ENCODE peak calls at places on chromosomes 6 and 20, in ten cellular contexts. H is adrenal gland, A is body of pancreas, M is HepG2, N is stomach, D is K562, R is lower leg skin, U is Peyer's patch, T is IMR-90, L is upper lobe of left lung. P is an unnamed sample.

GRCh38 chr20:47568019-47568418 is 66.3 kb downstream of the NCOA3 start:
- DNase-seq in H (peak), A (peak), M (peak), N (peak), D (no peak), R (no peak), U (no peak), T (peak), L (no peak), P (no peak)

GRCh38 chr6:12361042-12361765 is 71.0 kb downstream of the EDN1 start:
- DNase-seq in H (no peak), A (no peak), M (no peak), N (no peak), D (no peak), R (no peak), U (no peak), T (no peak), L (no peak), P (no peak)

GRCh38 chr6:151067684-151068596 is 171.8 kb upstream of the AKAP12 start:
- DNase-seq in H (peak), A (peak), M (peak), N (peak), D (no peak), R (peak), U (peak), T (peak), L (no peak), P (no peak)

GRCh38 chr6:56573142-56573541 is 69.5 kb downstream of the DST start:
- DNase-seq in H (no peak), A (no peak), M (no peak), N (no peak), D (no peak), R (no peak), U (no peak), T (no peak), L (no peak), P (no peak)

GRCh38 chr6:134936927-134937326 is 13.0 kb downstream of the ALDH8A1 start:
- DNase-seq in H (no peak), A (no peak), M (no peak), N (no peak), D (no peak), R (no peak), U (no peak), T (peak), L (no peak), P (no peak)

GRCh38 chr6:96499781-96500180 is 21.8 kb upstream of the UFL1 start:
- DNase-seq in H (no peak), A (peak), M (no peak), N (no peak), D (no peak), R (no peak), U (no peak), T (no peak), L (no peak), P (no peak)

GRCh38 chr6:5153186-5153585 is 68.0 kb downstream of the PPP1R3G start:
- DNase-seq in H (no peak), A (no peak), M (no peak), N (no peak), D (no peak), R (no peak), U (no peak), T (no peak), L (no peak), P (no peak)

GRCh38 chr6:169791721-169792131 is 40.3 kb downstream of the ERMARD start:
- DNase-seq in H (no peak), A (no peak), M (no peak), N (no peak), D (no peak), R (no peak), U (peak), T (no peak), L (no peak), P (no peak)

GRCh38 chr20:6533321-6533720 is 234.2 kb upstream of the BMP2 start:
- DNase-seq in H (no peak), A (no peak), M (no peak), N (no peak), D (no peak), R (no peak), U (no peak), T (peak), L (no peak), P (no peak)

GRCh38 chr6:94751641-94752329 is 825.5 kb upstream of the MANEA start:
- DNase-seq in H (no peak), A (no peak), M (no peak), N (no peak), D (no peak), R (no peak), U (no peak), T (no peak), L (no peak), P (no peak)

GRCh38 chr6:166462461-166463135 is 79.9 kb upstream of the MPC1 start:
- DNase-seq in H (no peak), A (no peak), M (no peak), N (no peak), D (no peak), R (no peak), U (no peak), T (no peak), L (peak), P (no peak)

GRCh38 chr20:38725959-38726848 is 1.9 kb downstream of the SLC32A1 start:
- DNase-seq in H (no peak), A (peak), M (peak), N (peak), D (peak), R (no peak), U (peak), T (peak), L (peak), P (peak)

GRCh38 chr20:6707231-6707870 is 60.1 kb upstream of the BMP2 start:
- DNase-seq in H (no peak), A (no peak), M (no peak), N (no peak), D (no peak), R (no peak), U (no peak), T (no peak), L (no peak), P (no peak)

GRCh38 chr20:36833275-36834020 is 42.5 kb upstream of the TLDC2 start:
- DNase-seq in H (no peak), A (no peak), M (no peak), N (no peak), D (no peak), R (no peak), U (peak), T (peak), L (no peak), P (no peak)

GRCh38 chr6:167937301-167937700 is 60.2 kb upstream of the KIF25 start:
- DNase-seq in H (no peak), A (no peak), M (no peak), N (no peak), D (no peak), R (no peak), U (no peak), T (no peak), L (no peak), P (no peak)

GRCh38 chr6:91288741-91289140 is 701.9 kb upstream of the MAP3K7 start:
- DNase-seq in H (no peak), A (no peak), M (no peak), N (no peak), D (no peak), R (no peak), U (no peak), T (no peak), L (no peak), P (no peak)

GRCh38 chr6:169452117-169452868 is 198.6 kb upstream of the THBS2 start:
- DNase-seq in H (peak), A (peak), M (no peak), N (peak), D (peak), R (peak), U (peak), T (peak), L (peak), P (no peak)

GRCh38 chr20:10453241-10453640 is 18.1 kb downstream of the SLX4IP start:
- DNase-seq in H (no peak), A (peak), M (no peak), N (no peak), D (no peak), R (no peak), U (peak), T (no peak), L (no peak), P (peak)

GRCh38 chr6:37134622-37135191 is 35.2 kb upstream of the PIM1 start:
- DNase-seq in H (peak), A (peak), M (no peak), N (peak), D (no peak), R (peak), U (peak), T (peak), L (no peak), P (peak)

GRCh38 chr6:167093922-167094432 is 28.9 kb upstream of the CCR6 start:
- DNase-seq in H (no peak), A (no peak), M (no peak), N (no peak), D (no peak), R (no peak), U (peak), T (no peak), L (peak), P (no peak)

GRCh38 chr6:151536280-151536534 is 42.4 kb downstream of the CCDC170 start:
- DNase-seq in H (no peak), A (no peak), M (no peak), N (no peak), D (no peak), R (no peak), U (no peak), T (no peak), L (no peak), P (no peak)

GRCh38 chr20:2402271-2402980 is 21.7 kb downstream of the TGM6 start:
- DNase-seq in H (no peak), A (peak), M (peak), N (no peak), D (no peak), R (no peak), U (no peak), T (peak), L (no peak), P (peak)

GRCh38 chr6:33797635-33798342 is 6.0 kb downstream of the MLN start:
- DNase-seq in H (no peak), A (no peak), M (no peak), N (no peak), D (no peak), R (no peak), U (no peak), T (no peak), L (no peak), P (no peak)

GRCh38 chr6:28816339-28816908 is 107.4 kb downstream of the TRIM27 start:
- DNase-seq in H (no peak), A (no peak), M (no peak), N (no peak), D (peak), R (no peak), U (no peak), T (no peak), L (no peak), P (no peak)

GRCh38 chr6:31657406-31658157 is 1.9 kb downstream of the APOM start:
- DNase-seq in H (no peak), A (no peak), M (no peak), N (no peak), D (peak), R (no peak), U (no peak), T (no peak), L (no peak), P (peak)

GRCh38 chr20:35988910-35989463 is 20.6 kb downstream of the CNBD2 start:
- DNase-seq in H (no peak), A (no peak), M (no peak), N (no peak), D (no peak), R (no peak), U (no peak), T (no peak), L (no peak), P (no peak)

GRCh38 chr6:11616200-11616611 is 78.7 kb downstream of the TMEM170B start:
- DNase-seq in H (no peak), A (no peak), M (no peak), N (no peak), D (no peak), R (no peak), U (no peak), T (peak), L (no peak), P (no peak)

GRCh38 chr6:56356431-56356830 is 109.1 kb upstream of the COL21A1 start:
- DNase-seq in H (no peak), A (no peak), M (no peak), N (no peak), D (no peak), R (no peak), U (no peak), T (peak), L (no peak), P (no peak)

GRCh38 chr6:21949211-21949801 is 347.5 kb downstream of the PRL start:
- DNase-seq in H (no peak), A (no peak), M (peak), N (no peak), D (no peak), R (no peak), U (no peak), T (peak), L (no peak), P (no peak)

GRCh38 chr6:108921547-108922331 is 73.5 kb downstream of the ARMC2 start:
- DNase-seq in H (peak), A (peak), M (no peak), N (no peak), D (no peak), R (peak), U (no peak), T (peak), L (no peak), P (no peak)

GRCh38 chr6:161749576-161749975 is 475.7 kb upstream of the AGPAT4 start:
- DNase-seq in H (no peak), A (no peak), M (no peak), N (no peak), D (no peak), R (no peak), U (no peak), T (no peak), L (no peak), P (no peak)

GRCh38 chr6:158826819-158827501 is 7.8 kb upstream of the EZR start:
- DNase-seq in H (no peak), A (no peak), M (no peak), N (no peak), D (no peak), R (no peak), U (no peak), T (no peak), L (no peak), P (no peak)

GRCh38 chr6:18985958-18986357 is 598.8 kb downstream of the RNF144B start:
- DNase-seq in H (no peak), A (no peak), M (no peak), N (no peak), D (no peak), R (no peak), U (no peak), T (no peak), L (no peak), P (no peak)

GRCh38 chr6:77322604-77323003 is 140.7 kb downstream of the HTR1B start:
- DNase-seq in H (no peak), A (no peak), M (no peak), N (no peak), D (no peak), R (no peak), U (no peak), T (no peak), L (no peak), P (no peak)

GRCh38 chr6:132790450-132790849 is 8.0 kb downstream of the SLC18B1 start:
- DNase-seq in H (no peak), A (no peak), M (no peak), N (no peak), D (no peak), R (no peak), U (no peak), T (no peak), L (no peak), P (no peak)

GRCh38 chr6:132789398-132789780 is 9.0 kb downstream of the SLC18B1 start:
- DNase-seq in H (no peak), A (no peak), M (no peak), N (no peak), D (no peak), R (no peak), U (no peak), T (no peak), L (no peak), P (no peak)

GRCh38 chr6:132792510-132792909 is 5.9 kb downstream of the SLC18B1 start:
- DNase-seq in H (peak), A (no peak), M (no peak), N (no peak), D (no peak), R (no peak), U (no peak), T (no peak), L (no peak), P (no peak)

DNA sequence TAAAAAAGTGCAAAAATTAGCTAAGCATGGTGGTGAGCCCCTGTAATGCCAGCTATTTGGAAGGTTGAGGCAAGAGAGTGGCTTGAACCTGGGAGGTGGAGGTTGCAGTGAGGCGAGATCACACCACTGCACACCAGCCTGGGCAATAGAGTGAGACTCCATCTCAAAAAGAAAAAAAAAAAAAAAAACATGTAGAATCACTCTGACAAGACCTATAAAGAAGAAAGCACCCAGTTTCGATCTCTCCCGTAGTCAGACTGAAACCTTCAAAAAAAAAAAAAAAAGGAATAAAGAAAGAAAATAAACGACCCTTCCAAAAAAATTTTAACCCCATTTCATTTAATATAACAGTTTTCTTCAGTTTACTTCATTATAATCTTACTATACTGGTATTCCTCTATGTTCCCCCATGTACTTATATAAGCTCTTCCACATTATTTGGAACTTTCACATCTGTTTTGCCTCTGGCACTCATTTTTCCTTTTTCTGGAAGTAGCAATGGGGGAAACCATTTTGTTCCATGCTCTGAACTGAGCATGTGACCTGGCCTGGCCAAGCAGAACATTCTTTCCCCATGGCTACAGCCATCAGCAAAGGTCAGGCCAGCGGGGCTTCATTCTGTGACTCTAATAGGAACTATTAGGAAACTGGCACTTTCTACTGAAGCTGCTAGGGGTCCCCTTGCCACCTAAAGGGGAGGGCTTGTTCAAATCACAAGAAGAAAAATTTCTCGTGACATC is 9.6 kb downstream of the SLC18B1 start:
- DNase-seq in H (no peak), A (no peak), M (no peak), N (no peak), D (no peak), R (no peak), U (no peak), T (no peak), L (no peak), P (no peak)
- TF ChIP-seq POLR2A in H (no peak), A (no peak), M (no peak), N (no peak), D (no peak), R (no peak), U (no peak), T (no peak), L (no peak), P (no peak)

DNA sequence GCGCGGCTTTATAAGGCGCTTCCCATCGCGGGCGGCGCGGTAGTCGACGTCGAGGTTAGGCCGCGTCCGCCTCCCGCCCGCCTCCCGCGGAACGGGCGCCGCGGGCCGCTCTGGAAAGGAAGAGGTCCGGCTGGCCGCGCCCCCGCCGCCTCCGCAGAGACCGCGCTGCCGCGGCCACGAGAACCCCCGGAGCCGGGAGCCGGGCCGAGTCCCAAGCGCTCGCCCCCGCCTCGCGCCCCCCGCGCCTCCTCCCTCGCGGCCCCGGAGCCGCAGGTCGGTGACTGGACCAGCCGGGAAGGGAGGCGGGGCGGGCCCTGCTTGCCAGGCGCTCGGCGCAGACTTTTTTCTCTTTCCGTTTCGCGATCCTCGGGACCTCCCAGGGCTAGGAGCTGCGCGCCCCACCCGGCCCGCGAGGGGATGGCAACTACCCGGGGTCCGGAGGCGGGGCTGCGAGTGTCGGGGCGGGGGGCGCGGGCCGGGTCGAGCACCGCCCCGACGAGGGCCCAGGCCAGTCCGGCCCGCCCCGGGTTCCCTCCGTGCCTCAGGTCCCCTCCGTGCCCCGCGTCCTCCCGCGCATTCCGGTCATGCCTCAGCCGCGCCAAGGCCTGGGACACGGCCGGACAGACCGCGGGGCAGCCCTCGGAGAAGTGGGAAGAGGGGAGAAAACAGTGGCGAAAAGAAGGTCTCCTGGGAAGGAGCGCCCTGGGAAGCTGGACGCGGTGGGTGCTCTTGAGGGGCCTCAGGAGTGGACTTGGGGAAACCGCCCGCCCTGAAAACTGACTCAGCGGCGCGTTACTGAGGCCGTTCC is 421 bp upstream of the PXDC1 start:
- DNase-seq in H (peak), A (peak), M (peak), N (peak), D (peak), R (peak), U (peak), T (peak), L (peak), P (peak)
- TF ChIP-seq POLR2A in H (no peak), A (peak), M (peak), N (no peak), D (no peak), R (peak), U (peak), T (peak), L (no peak), P (no peak)

GRCh38 chr6:6218246-6219085 is 102.0 kb downstream of the F13A1 start:
- DNase-seq in H (no peak), A (no peak), M (no peak), N (no peak), D (peak), R (peak), U (no peak), T (no peak), L (no peak), P (no peak)

GRCh38 chr6:6221829-6222535 is 98.5 kb downstream of the F13A1 start:
- DNase-seq in H (no peak), A (peak), M (peak), N (no peak), D (peak), R (no peak), U (no peak), T (no peak), L (no peak), P (no peak)

GRCh38 chr6:6217838-6218237 is 102.6 kb downstream of the F13A1 start:
- DNase-seq in H (no peak), A (no peak), M (no peak), N (no peak), D (no peak), R (no peak), U (no peak), T (no peak), L (no peak), P (no peak)

GRCh38 chr6:6219716-6220115 is 100.7 kb downstream of the F13A1 start:
- DNase-seq in H (no peak), A (no peak), M (no peak), N (no peak), D (no peak), R (no peak), U (no peak), T (no peak), L (no peak), P (no peak)

GRCh38 chr6:6220718-6221117 is 99.7 kb downstream of the F13A1 start:
- DNase-seq in H (no peak), A (no peak), M (no peak), N (no peak), D (no peak), R (no peak), U (no peak), T (no peak), L (no peak), P (no peak)
- TF ChIP-seq POLR2A in H (no peak), A (no peak), M (no peak), N (no peak), D (no peak), R (no peak), U (no peak), T (no peak), L (no peak), P (no peak)

GRCh38 chr6:149699150-149699549 is 18.8 kb downstream of the LATS1 start:
- DNase-seq in H (no peak), A (no peak), M (no peak), N (no peak), D (no peak), R (no peak), U (no peak), T (no peak), L (no peak), P (peak)

GRCh38 chr6:149696904-149697303 is 21.0 kb downstream of the LATS1 start:
- DNase-seq in H (no peak), A (no peak), M (no peak), N (no peak), D (no peak), R (no peak), U (no peak), T (peak), L (no peak), P (no peak)

GRCh38 chr6:149698175-149698574 is 19.7 kb downstream of the LATS1 start:
- DNase-seq in H (no peak), A (no peak), M (no peak), N (no peak), D (no peak), R (no peak), U (no peak), T (no peak), L (no peak), P (no peak)

DNA sequence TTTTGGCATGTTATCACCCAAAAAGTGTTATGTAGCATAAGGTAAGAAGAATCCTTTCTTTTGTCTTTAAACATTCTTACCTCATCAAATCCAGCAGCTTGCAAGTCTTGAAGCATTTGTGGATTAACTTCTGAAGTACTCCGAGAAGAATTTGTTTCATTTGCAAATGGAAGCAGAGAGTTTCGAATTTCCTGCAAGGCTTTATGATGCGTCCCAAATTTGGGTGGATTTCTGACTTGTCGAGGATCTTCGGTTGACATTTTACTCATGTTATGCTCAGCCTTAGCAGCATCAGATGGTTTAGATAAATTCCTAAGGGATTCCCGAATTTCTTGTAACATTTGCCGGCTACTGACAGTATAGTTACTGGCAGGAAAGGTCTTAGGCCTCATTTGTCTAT is 16.2 kb downstream of the LATS1 start:
- DNase-seq in H (no peak), A (no peak), M (no peak), N (no peak), D (no peak), R (no peak), U (no peak), T (peak), L (no peak), P (no peak)
- TF ChIP-seq POLR2A in H (no peak), A (no peak), M (no peak), N (no peak), D (no peak), R (no peak), U (no peak), T (no peak), L (no peak), P (no peak)

P was measured in erythroblast.